ENCODE peak calls at places on chromosomes 13 and 19, in seven cellular contexts. B is iris pigment epithelial cell, R is brain microvascular endothelial cell, F is NCI-H1436, U is heart left ventricle, Q is tibial nerve, O is GM23248. P is an unnamed sample.

GRCh38 chr19:5587071-5587455 is 19.3 kb upstream of the TINCR start:
- DNase-seq in B (no peak), R (no peak), F (no peak), U (no peak), Q (no peak), O (no peak), P (no peak)

GRCh38 chr13:105008606-105009005 is 1526.9 kb downstream of the EFNB2 start:
- DNase-seq in B (peak), R (peak), F (no peak), U (no peak), Q (no peak), O (no peak), P (no peak)

GRCh38 chr19:16400911-16401675 is 70.7 kb downstream of the EPS15L1 start:
- DNase-seq in B (no peak), R (no peak), F (no peak), U (no peak), Q (no peak), O (peak), P (no peak)

GRCh38 chr19:41307954-41308449 is 2.0 kb upstream of the CCDC97 start:
- DNase-seq in B (no peak), R (no peak), F (no peak), U (no peak), Q (no peak), O (no peak), P (no peak)

GRCh38 chr19:48738557-48739399 is 1.6 kb downstream of the RASIP1 start:
- DNase-seq in B (peak), R (peak), F (peak), U (peak), Q (peak), O (peak), P (peak)

GRCh38 chr19:11422163-11423068 is 3.3 kb upstream of the RGL3 start:
- DNase-seq in B (peak), R (peak), F (peak), U (peak), Q (peak), O (peak), P (no peak)

GRCh38 chr19:12782174-12782423 is 6.7 kb upstream of the HOOK2 start:
- DNase-seq in B (no peak), R (no peak), F (no peak), U (no peak), Q (peak), O (no peak), P (no peak)

GRCh38 chr19:3607398-3608078 is 863 bp upstream of the TBXA2R start:
- DNase-seq in B (peak), R (no peak), F (no peak), U (peak), Q (no peak), O (peak), P (no peak)

GRCh38 chr13:56659041-56659471 is 481.7 kb upstream of the PRR20A start:
- DNase-seq in B (no peak), R (no peak), F (no peak), U (no peak), Q (no peak), O (no peak), P (no peak)